ENCODE peak calls at places on chromosome 12, in five cellular contexts. D is PC-9, V is HL-60, X is LNCaP clone FGC, B is GM04504. I is an unnamed sample.

GRCh38 chr12:100767950-100768349 is 26.6 kb upstream of the ANO4 start:
- DNase-seq in D (no peak), X (no peak), B (no peak), V (no peak), I (no peak)

GRCh38 chr12:78191611-78192010 is 360.9 kb downstream of the NAV3 start:
- DNase-seq in V (no peak), D (no peak), B (no peak), X (no peak), I (peak)

GRCh38 chr12:90280564-90281058 is 572.0 kb upstream of the ATP2B1 start:
- DNase-seq in X (no peak), D (no peak), V (no peak), B (no peak), I (no peak)

GRCh38 chr12:70691018-70691672 is 53.9 kb upstream of the PTPRB start:
- DNase-seq in X (no peak), B (no peak), V (no peak), D (no peak), I (peak)

GRCh38 chr12:9636807-9637206 is 29.1 kb upstream of the KLRB1 start:
- DNase-seq in X (no peak), D (no peak), V (no peak), B (no peak), I (no peak)

GRCh38 chr12:54954228-54954627 is 30.3 kb downstream of the TESPA1 start:
- DNase-seq in X (no peak), D (no peak), V (no peak), B (no peak), I (no peak)

GRCh38 chr12:92145731-92146496 is at the start of gene BTG1:
- DNase-seq in B (peak), V (peak), X (peak), D (peak), I (peak)

GRCh38 chr12:55188974-55189556 is 31.8 kb upstream of the OR10A7 start:
- DNase-seq in D (peak), X (peak), B (peak), V (peak), I (peak)

GRCh38 chr12:62192486-62193250 is 67.5 kb upstream of the USP15 start:
- DNase-seq in D (peak), X (peak), V (peak), B (peak), I (peak)

GRCh38 chr12:111438501-111438900 is 32.8 kb downstream of the SH2B3 start:
- DNase-seq in V (peak), X (no peak), D (no peak), B (no peak), I (no peak)

GRCh38 chr12:57268264-57268663 is 17.3 kb upstream of the STAC3 start:
- DNase-seq in D (no peak), X (no peak), V (peak), B (no peak), I (no peak)

GRCh38 chr12:128808651-128809050 is 15.1 kb downstream of the SLC15A4 start:
- DNase-seq in V (no peak), B (no peak), D (no peak), X (no peak), I (no peak)

GRCh38 chr12:15996254-15996653 is 85.1 kb downstream of the DERA start:
- DNase-seq in D (no peak), B (no peak), V (no peak), X (peak), I (no peak)

GRCh38 chr12:118650586-118650960 is 274.2 kb downstream of the SUDS3 start:
- DNase-seq in D (no peak), X (no peak), V (no peak), B (no peak), I (no peak)

GRCh38 chr12:109264095-109264942 is 44.8 kb downstream of the FOXN4 start:
- DNase-seq in B (peak), D (peak), V (peak), X (peak), I (no peak)

GRCh38 chr12:93521225-93521854 is 51.1 kb upstream of the SOCS2 start:
- DNase-seq in X (no peak), D (no peak), B (no peak), V (no peak), I (no peak)

GRCh38 chr12:25716842-25717241 is 163.8 kb upstream of the LMNTD1 start:
- DNase-seq in V (no peak), X (no peak), D (no peak), B (no peak), I (no peak)

GRCh38 chr12:82225871-82226270 is 132.3 kb downstream of the CCDC59 start:
- DNase-seq in B (no peak), X (no peak), D (no peak), V (no peak), I (no peak)

GRCh38 chr12:27455589-27455988 is 9.1 kb downstream of the SMCO2 start:
- DNase-seq in B (no peak), V (no peak), X (no peak), D (no peak), I (no peak)

GRCh38 chr12:89019439-89020120 is 332.7 kb downstream of the DUSP6 start:
- DNase-seq in D (peak), V (peak), X (peak), B (peak), I (peak)

GRCh38 chr12:2864198-2864597 is 7.4 kb upstream of the TEX52 start:
- DNase-seq in V (no peak), X (no peak), D (no peak), B (no peak), I (no peak)